ENCODE peak calls at places on chromosomes 6 and 20, in six cellular contexts. One of them, this sample, is unnamed.

GRCh38 chr6:26323525-26324294 is 41.3 kb upstream of the BTN3A2 start:
- DNase-seq in memory B cell: no peak
- DNase-seq in bronchial epithelial cell: no peak
- DNase-seq in C1 segment of cervical spinal cord: no peak
- DNase-seq in HS-27A: no peak
- DNase-seq in stimulated activated CD8-positive, alpha-beta memory T cell treated with anti-CD3 and anti-CD28 coated beads, Interleukin-2, amount 100 ng/mL, for 1 hour: no peak
- DNase-seq in this sample: no peak

GRCh38 chr6:48560408-48560807 is 449.4 kb upstream of the PTCHD4 start:
- DNase-seq in C1 segment of cervical spinal cord: no peak
- DNase-seq in HS-27A: peak
- DNase-seq in memory B cell: no peak
- DNase-seq in stimulated activated CD8-positive, alpha-beta memory T cell treated with anti-CD3 and anti-CD28 coated beads, Interleukin-2, amount 100 ng/mL, for 1 hour: no peak
- DNase-seq in bronchial epithelial cell: peak
- DNase-seq in this sample: no peak

GRCh38 chr20:8996817-8997512 is 71.9 kb upstream of the PLCB4 start:
- DNase-seq in C1 segment of cervical spinal cord: no peak
- DNase-seq in bronchial epithelial cell: no peak
- DNase-seq in HS-27A: peak
- DNase-seq in memory B cell: no peak
- DNase-seq in stimulated activated CD8-positive, alpha-beta memory T cell treated with anti-CD3 and anti-CD28 coated beads, Interleukin-2, amount 100 ng/mL, for 1 hour: no peak
- DNase-seq in this sample: no peak

GRCh38 chr6:620166-620565 is 36.7 kb downstream of the HUS1B start:
- DNase-seq in HS-27A: no peak
- DNase-seq in stimulated activated CD8-positive, alpha-beta memory T cell treated with anti-CD3 and anti-CD28 coated beads, Interleukin-2, amount 100 ng/mL, for 1 hour: no peak
- DNase-seq in C1 segment of cervical spinal cord: no peak
- DNase-seq in memory B cell: no peak
- DNase-seq in bronchial epithelial cell: no peak
- DNase-seq in this sample: no peak

GRCh38 chr20:37357481-37358365 is 11.8 kb downstream of the SRC start:
- DNase-seq in bronchial epithelial cell: no peak
- DNase-seq in C1 segment of cervical spinal cord: no peak
- DNase-seq in stimulated activated CD8-positive, alpha-beta memory T cell treated with anti-CD3 and anti-CD28 coated beads, Interleukin-2, amount 100 ng/mL, for 1 hour: no peak
- DNase-seq in HS-27A: no peak
- DNase-seq in memory B cell: no peak
- DNase-seq in this sample: no peak

GRCh38 chr6:125022391-125022989 is 60.3 kb downstream of the RNF217 start:
- DNase-seq in stimulated activated CD8-positive, alpha-beta memory T cell treated with anti-CD3 and anti-CD28 coated beads, Interleukin-2, amount 100 ng/mL, for 1 hour: no peak
- DNase-seq in bronchial epithelial cell: no peak
- DNase-seq in HS-27A: no peak
- DNase-seq in C1 segment of cervical spinal cord: no peak
- DNase-seq in memory B cell: no peak
- DNase-seq in this sample: no peak

GRCh38 chr6:1703923-1704322 is 94.2 kb downstream of the FOXC1 start:
- DNase-seq in bronchial epithelial cell: peak
- DNase-seq in stimulated activated CD8-positive, alpha-beta memory T cell treated with anti-CD3 and anti-CD28 coated beads, Interleukin-2, amount 100 ng/mL, for 1 hour: no peak
- DNase-seq in HS-27A: no peak
- DNase-seq in C1 segment of cervical spinal cord: no peak
- DNase-seq in memory B cell: no peak
- DNase-seq in this sample: no peak

GRCh38 chr20:33308668-33309067 is 25.7 kb downstream of the BPIFB1 start:
- DNase-seq in C1 segment of cervical spinal cord: no peak
- DNase-seq in HS-27A: no peak
- DNase-seq in memory B cell: no peak
- DNase-seq in stimulated activated CD8-positive, alpha-beta memory T cell treated with anti-CD3 and anti-CD28 coated beads, Interleukin-2, amount 100 ng/mL, for 1 hour: no peak
- DNase-seq in bronchial epithelial cell: no peak
- DNase-seq in this sample: no peak

GRCh38 chr6:113137411-113137810 is 719.7 kb upstream of the MARCKS start:
- DNase-seq in memory B cell: no peak
- DNase-seq in bronchial epithelial cell: no peak
- DNase-seq in stimulated activated CD8-positive, alpha-beta memory T cell treated with anti-CD3 and anti-CD28 coated beads, Interleukin-2, amount 100 ng/mL, for 1 hour: no peak
- DNase-seq in HS-27A: no peak
- DNase-seq in C1 segment of cervical spinal cord: no peak
- DNase-seq in this sample: no peak

GRCh38 chr20:12595841-12596240 is 412.9 kb upstream of the SPTLC3 start:
- DNase-seq in memory B cell: no peak
- DNase-seq in HS-27A: no peak
- DNase-seq in bronchial epithelial cell: no peak
- DNase-seq in stimulated activated CD8-positive, alpha-beta memory T cell treated with anti-CD3 and anti-CD28 coated beads, Interleukin-2, amount 100 ng/mL, for 1 hour: no peak
- DNase-seq in C1 segment of cervical spinal cord: no peak
- DNase-seq in this sample: no peak

GRCh38 chr6:159540152-159540551 is 152.9 kb downstream of the SOD2 start:
- DNase-seq in C1 segment of cervical spinal cord: no peak
- DNase-seq in bronchial epithelial cell: no peak
- DNase-seq in HS-27A: no peak
- DNase-seq in memory B cell: no peak
- DNase-seq in stimulated activated CD8-positive, alpha-beta memory T cell treated with anti-CD3 and anti-CD28 coated beads, Interleukin-2, amount 100 ng/mL, for 1 hour: no peak
- DNase-seq in this sample: no peak

GRCh38 chr20:47773381-47773786 is 11.9 kb downstream of the SULF2 start:
- DNase-seq in HS-27A: no peak
- DNase-seq in C1 segment of cervical spinal cord: no peak
- DNase-seq in stimulated activated CD8-positive, alpha-beta memory T cell treated with anti-CD3 and anti-CD28 coated beads, Interleukin-2, amount 100 ng/mL, for 1 hour: no peak
- DNase-seq in memory B cell: no peak
- DNase-seq in bronchial epithelial cell: no peak
- DNase-seq in this sample: no peak

GRCh38 chr6:7137335-7138106 is 29.8 kb downstream of the RREB1 start:
- DNase-seq in HS-27A: no peak
- DNase-seq in stimulated activated CD8-positive, alpha-beta memory T cell treated with anti-CD3 and anti-CD28 coated beads, Interleukin-2, amount 100 ng/mL, for 1 hour: peak
- DNase-seq in bronchial epithelial cell: no peak
- DNase-seq in C1 segment of cervical spinal cord: no peak
- DNase-seq in memory B cell: no peak
- DNase-seq in this sample: peak

GRCh38 chr6:102736941-102737368 is 1343.4 kb downstream of the GRIK2 start:
- DNase-seq in HS-27A: no peak
- DNase-seq in memory B cell: no peak
- DNase-seq in C1 segment of cervical spinal cord: no peak
- DNase-seq in bronchial epithelial cell: peak
- DNase-seq in stimulated activated CD8-positive, alpha-beta memory T cell treated with anti-CD3 and anti-CD28 coated beads, Interleukin-2, amount 100 ng/mL, for 1 hour: no peak
- DNase-seq in this sample: no peak

GRCh38 chr6:118377711-118378414 is 170.2 kb upstream of the PLN start:
- DNase-seq in memory B cell: no peak
- DNase-seq in bronchial epithelial cell: no peak
- DNase-seq in HS-27A: no peak
- DNase-seq in stimulated activated CD8-positive, alpha-beta memory T cell treated with anti-CD3 and anti-CD28 coated beads, Interleukin-2, amount 100 ng/mL, for 1 hour: no peak
- DNase-seq in C1 segment of cervical spinal cord: no peak
- DNase-seq in this sample: no peak

GRCh38 chr6:1251198-1252155 is 60.4 kb upstream of the FOXQ1 start:
- DNase-seq in C1 segment of cervical spinal cord: no peak
- DNase-seq in memory B cell: no peak
- DNase-seq in bronchial epithelial cell: peak
- DNase-seq in HS-27A: no peak
- DNase-seq in stimulated activated CD8-positive, alpha-beta memory T cell treated with anti-CD3 and anti-CD28 coated beads, Interleukin-2, amount 100 ng/mL, for 1 hour: no peak
- DNase-seq in this sample: peak

GRCh38 chr6:168536665-168537249 is 95.8 kb downstream of the SMOC2 start:
- DNase-seq in C1 segment of cervical spinal cord: no peak
- DNase-seq in memory B cell: no peak
- DNase-seq in stimulated activated CD8-positive, alpha-beta memory T cell treated with anti-CD3 and anti-CD28 coated beads, Interleukin-2, amount 100 ng/mL, for 1 hour: no peak
- DNase-seq in bronchial epithelial cell: no peak
- DNase-seq in HS-27A: no peak
- DNase-seq in this sample: peak

GRCh38 chr20:1187605-1188171 is 2.9 kb upstream of the TMEM74B start:
- DNase-seq in memory B cell: no peak
- DNase-seq in C1 segment of cervical spinal cord: no peak
- DNase-seq in stimulated activated CD8-positive, alpha-beta memory T cell treated with anti-CD3 and anti-CD28 coated beads, Interleukin-2, amount 100 ng/mL, for 1 hour: no peak
- DNase-seq in bronchial epithelial cell: no peak
- DNase-seq in HS-27A: no peak
- DNase-seq in this sample: no peak

GRCh38 chr20:33796263-33796906 is 14.8 kb upstream of the CHMP4B start:
- DNase-seq in stimulated activated CD8-positive, alpha-beta memory T cell treated with anti-CD3 and anti-CD28 coated beads, Interleukin-2, amount 100 ng/mL, for 1 hour: no peak
- DNase-seq in HS-27A: no peak
- DNase-seq in memory B cell: no peak
- DNase-seq in bronchial epithelial cell: peak
- DNase-seq in C1 segment of cervical spinal cord: no peak
- DNase-seq in this sample: no peak

GRCh38 chr6:134797400-134798113 is 152.3 kb downstream of the ALDH8A1 start:
- DNase-seq in stimulated activated CD8-positive, alpha-beta memory T cell treated with anti-CD3 and anti-CD28 coated beads, Interleukin-2, amount 100 ng/mL, for 1 hour: no peak
- DNase-seq in HS-27A: no peak
- DNase-seq in bronchial epithelial cell: no peak
- DNase-seq in memory B cell: no peak
- DNase-seq in C1 segment of cervical spinal cord: no peak
- DNase-seq in this sample: no peak

GRCh38 chr20:56202493-56203077 is 45.9 kb upstream of the MC3R start:
- DNase-seq in HS-27A: no peak
- DNase-seq in C1 segment of cervical spinal cord: no peak
- DNase-seq in memory B cell: no peak
- DNase-seq in bronchial epithelial cell: peak
- DNase-seq in stimulated activated CD8-positive, alpha-beta memory T cell treated with anti-CD3 and anti-CD28 coated beads, Interleukin-2, amount 100 ng/mL, for 1 hour: no peak
- DNase-seq in this sample: no peak

GRCh38 chr6:6793388-6794250 is 205.1 kb downstream of the LY86 start:
- DNase-seq in memory B cell: no peak
- DNase-seq in C1 segment of cervical spinal cord: no peak
- DNase-seq in HS-27A: no peak
- DNase-seq in bronchial epithelial cell: peak
- DNase-seq in stimulated activated CD8-positive, alpha-beta memory T cell treated with anti-CD3 and anti-CD28 coated beads, Interleukin-2, amount 100 ng/mL, for 1 hour: no peak
- DNase-seq in this sample: no peak

This sample was measured in lower leg skin.